ENCODE peak calls at places on chromosomes 13 and 19, in four cellular contexts. One of them, this sample, is unnamed.

GRCh38 chr19:14434543-14435319 is 1.6 kb downstream of the PKN1 start:
- DNase-seq in K562: peak; percentile 88
- DNase-seq in SK-N-SH: peak; percentile 79
- DNase-seq in HepG2: peak; percentile 72
- DNase-seq in this sample: peak; percentile 67

GRCh38 chr19:2726904-2727639 is 5.9 kb upstream of the DIRAS1 start:
- DNase-seq in HepG2: no peak
- DNase-seq in K562: no peak
- DNase-seq in SK-N-SH: peak; percentile 70
- DNase-seq in this sample: no peak

GRCh38 chr13:52454459-52454824 is 836 bp upstream of the CKAP2 start:
- DNase-seq in K562: peak; percentile 39
- DNase-seq in SK-N-SH: peak; percentile 34
- DNase-seq in HepG2: no peak
- DNase-seq in this sample: peak; percentile 52

GRCh38 chr19:28468701-28469459 is 744.1 kb downstream of the UQCRFS1 start:
- DNase-seq in K562: peak; percentile 42
- DNase-seq in HepG2: no peak
- DNase-seq in SK-N-SH: no peak
- DNase-seq in this sample: no peak

GRCh38 chr19:48271531-48272151 is 1.8 kb downstream of the ZNF114 start:
- DNase-seq in SK-N-SH: peak; percentile 81
- DNase-seq in K562: no peak
- DNase-seq in HepG2: peak; percentile 67
- DNase-seq in this sample: peak; percentile 81

GRCh38 chr13:42821437-42821836 is 40.1 kb downstream of the FAM216B start:
- DNase-seq in K562: no peak
- DNase-seq in HepG2: no peak
- DNase-seq in SK-N-SH: no peak
- DNase-seq in this sample: no peak

GRCh38 chr13:48539550-48539949 is 6.7 kb upstream of the RCBTB2 start:
- DNase-seq in HepG2: no peak
- DNase-seq in K562: no peak
- DNase-seq in SK-N-SH: no peak
- DNase-seq in this sample: no peak

GRCh38 chr13:112854321-112854720 is 114.7 kb upstream of the MCF2L start:
- DNase-seq in K562: no peak
- DNase-seq in HepG2: no peak
- DNase-seq in SK-N-SH: no peak
- DNase-seq in this sample: no peak

GRCh38 chr13:96636310-96636709 is 358.0 kb downstream of the OXGR1 start:
- DNase-seq in K562: no peak
- DNase-seq in HepG2: no peak
- DNase-seq in SK-N-SH: no peak
- DNase-seq in this sample: no peak

GRCh38 chr19:4776436-4777205 is 14.9 kb upstream of the FEM1A start:
- DNase-seq in SK-N-SH: peak; percentile 81
- DNase-seq in K562: no peak
- DNase-seq in HepG2: no peak
- DNase-seq in this sample: no peak

GRCh38 chr13:110885966-110886365 is 28.9 kb downstream of the ANKRD10 start:
- DNase-seq in SK-N-SH: no peak
- DNase-seq in K562: no peak
- DNase-seq in HepG2: no peak
- DNase-seq in this sample: no peak

GRCh38 chr19:56066152-56067023 is 54.7 kb downstream of the ZNF787 start:
- DNase-seq in HepG2: peak; percentile 39
- DNase-seq in K562: peak; percentile 76
- DNase-seq in SK-N-SH: peak; percentile 89
- DNase-seq in this sample: no peak

GRCh38 chr13:113547248-113547971 is 37.1 kb upstream of the TFDP1 start:
- DNase-seq in K562: no peak
- DNase-seq in SK-N-SH: no peak
- DNase-seq in HepG2: no peak
- DNase-seq in this sample: no peak

GRCh38 chr13:35957996-35958395 is 173.2 kb downstream of the DCLK1 start:
- DNase-seq in HepG2: no peak
- DNase-seq in SK-N-SH: no peak
- DNase-seq in K562: no peak
- DNase-seq in this sample: no peak

GRCh38 chr13:99847318-99847750 is 124.2 kb downstream of the ZIC5 start:
- DNase-seq in SK-N-SH: no peak
- DNase-seq in K562: no peak
- DNase-seq in HepG2: no peak
- DNase-seq in this sample: no peak

GRCh38 chr13:27969073-27969865 is at the start of gene CDX2:
- DNase-seq in K562: no peak
- DNase-seq in HepG2: no peak
- DNase-seq in SK-N-SH: peak; percentile 22
- DNase-seq in this sample: no peak

GRCh38 chr13:21670006-21670882 is 629 bp upstream of the FGF9 start:
- DNase-seq in SK-N-SH: peak; percentile 62
- DNase-seq in HepG2: no peak
- DNase-seq in K562: peak; percentile 65
- DNase-seq in this sample: peak; percentile 22

GRCh38 chr19:12802267-12803106 is 618 bp downstream of the THSD8 start:
- DNase-seq in K562: no peak
- DNase-seq in SK-N-SH: no peak
- DNase-seq in HepG2: no peak
- DNase-seq in this sample: no peak

GRCh38 chr13:99322297-99323103 is 15.3 kb upstream of the GPR183 start:
- DNase-seq in HepG2: no peak
- DNase-seq in K562: peak; percentile 35
- DNase-seq in SK-N-SH: no peak
- DNase-seq in this sample: no peak

GRCh38 chr13:48448963-48449614 is 36.2 kb upstream of the LPAR6 start:
- DNase-seq in SK-N-SH: no peak
- DNase-seq in HepG2: no peak
- DNase-seq in K562: no peak
- DNase-seq in this sample: peak; percentile 23

GRCh38 chr19:17981611-17982010 is 14.7 kb downstream of the KCNN1 start:
- DNase-seq in K562: no peak
- DNase-seq in HepG2: no peak
- DNase-seq in SK-N-SH: no peak
- DNase-seq in this sample: no peak

GRCh38 chr13:101917475-101917810 is 465.0 kb downstream of the ITGBL1 start:
- DNase-seq in SK-N-SH: peak; percentile 54
- DNase-seq in HepG2: no peak
- DNase-seq in K562: no peak
- DNase-seq in this sample: no peak

GRCh38 chr13:31946091-31946770 is 85.3 kb upstream of the FRY start:
- DNase-seq in K562: no peak
- DNase-seq in HepG2: no peak
- DNase-seq in SK-N-SH: no peak
- DNase-seq in this sample: no peak
- TF ChIP-seq GABPA in K562: no peak
- TF ChIP-seq GABPA in HepG2: no peak
- TF ChIP-seq GABPA in SK-N-SH: no peak
- TF ChIP-seq GABPA in this sample: no peak

GRCh38 chr19:971795-972194 is 12.3 kb upstream of the WDR18 start:
- DNase-seq in SK-N-SH: no peak
- DNase-seq in K562: no peak
- DNase-seq in HepG2: no peak
- DNase-seq in this sample: no peak

GRCh38 chr19:972281-972680 is 11.9 kb upstream of the WDR18 start:
- DNase-seq in SK-N-SH: no peak
- DNase-seq in K562: no peak
- DNase-seq in HepG2: no peak
- DNase-seq in this sample: no peak

GRCh38 chr19:976476-976875 is 7.7 kb upstream of the WDR18 start:
- DNase-seq in SK-N-SH: no peak
- DNase-seq in HepG2: no peak
- DNase-seq in K562: no peak
- DNase-seq in this sample: no peak

GRCh38 chr19:974564-975257 is 9.4 kb upstream of the WDR18 start:
- DNase-seq in HepG2: no peak
- DNase-seq in SK-N-SH: no peak
- DNase-seq in K562: no peak
- DNase-seq in this sample: no peak

GRCh38 chr19:973726-974563 is 10.2 kb upstream of the WDR18 start:
- DNase-seq in HepG2: no peak
- DNase-seq in SK-N-SH: no peak
- DNase-seq in K562: no peak
- DNase-seq in this sample: no peak
- TF ChIP-seq GABPA in HepG2: no peak
- TF ChIP-seq GABPA in SK-N-SH: no peak
- TF ChIP-seq GABPA in K562: no peak
- TF ChIP-seq GABPA in this sample: no peak

DNA sequence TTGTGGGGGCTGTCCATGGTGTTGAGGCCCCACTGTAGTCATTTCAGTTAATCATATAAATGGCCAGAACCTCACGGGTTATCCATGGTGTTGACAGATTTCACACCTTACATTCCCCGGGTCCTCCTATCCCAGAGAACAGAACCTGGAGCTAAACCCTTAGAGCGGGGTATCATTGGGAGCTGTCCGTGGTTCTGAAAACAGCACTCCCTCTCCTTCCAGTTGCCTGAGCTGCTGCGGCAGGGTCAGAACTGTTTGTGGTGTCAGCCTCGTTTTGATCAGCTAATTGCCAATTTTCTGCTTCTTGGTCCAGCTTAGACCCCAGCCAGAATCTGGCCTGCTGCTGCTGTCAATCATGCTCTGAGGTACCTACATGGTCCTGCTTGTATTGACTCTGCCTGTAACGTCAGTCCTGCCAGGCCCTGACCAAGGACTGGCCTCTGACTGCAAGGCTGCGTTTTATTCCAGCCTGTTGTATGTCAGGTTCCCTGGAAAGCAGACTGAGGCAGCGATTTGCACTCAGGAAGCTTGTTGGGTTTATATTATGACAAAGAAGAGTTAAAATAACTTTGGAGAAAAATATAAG is 55.8 kb upstream of the KCTD15 start:
- DNase-seq in K562: peak; percentile 63
- DNase-seq in SK-N-SH: no peak
- DNase-seq in HepG2: peak; percentile 31
- DNase-seq in this sample: peak; percentile 20
- TF ChIP-seq GABPA in K562: no peak
- TF ChIP-seq GABPA in SK-N-SH: no peak
- TF ChIP-seq GABPA in HepG2: no peak
- TF ChIP-seq GABPA in this sample: no peak

GRCh38 chr13:88622362-88622973 is 951.3 kb downstream of the SLITRK5 start:
- DNase-seq in K562: no peak
- DNase-seq in HepG2: no peak
- DNase-seq in SK-N-SH: no peak
- DNase-seq in this sample: no peak
- TF ChIP-seq GABPA in K562: no peak
- TF ChIP-seq GABPA in HepG2: no peak
- TF ChIP-seq GABPA in SK-N-SH: no peak
- TF ChIP-seq GABPA in this sample: no peak

GRCh38 chr13:50071399-50071798 is 56.2 kb downstream of the KCNRG start:
- DNase-seq in K562: no peak
- DNase-seq in SK-N-SH: peak; percentile 10
- DNase-seq in HepG2: no peak
- DNase-seq in this sample: no peak
- TF ChIP-seq GABPA in K562: no peak
- TF ChIP-seq GABPA in SK-N-SH: no peak
- TF ChIP-seq GABPA in HepG2: no peak
- TF ChIP-seq GABPA in this sample: no peak

This sample was measured in HL-60.